ENCODE peak calls at places on chromosomes 3 and 15, in nine cellular contexts. One of them, this sample, is unnamed.
A peak's percentile ranks its signal among the peaks of the same experiment; 100 is the strongest.

GRCh38 chr3:25861566-25861965 is 71.7 kb downstream of the OXSM start:
- DNase-seq in fibroblast of villous mesenchyme: no peak
- DNase-seq in psoas muscle: no peak
- DNase-seq in mesenchymal stem cell: no peak
- DNase-seq in adrenal gland: no peak
- DNase-seq in mucosa of descending colon: no peak
- DNase-seq in A549: no peak
- DNase-seq in tibial artery: no peak
- DNase-seq in AG09309: no peak
- DNase-seq in this sample: no peak

GRCh38 chr3:193974591-193974990 is 161.4 kb upstream of the HES1 start:
- DNase-seq in tibial artery: no peak
- DNase-seq in fibroblast of villous mesenchyme: no peak
- DNase-seq in AG09309: no peak
- DNase-seq in mesenchymal stem cell: peak; percentile 41
- DNase-seq in adrenal gland: no peak
- DNase-seq in psoas muscle: no peak
- DNase-seq in mucosa of descending colon: no peak
- DNase-seq in A549: no peak
- DNase-seq in this sample: peak; percentile 40

GRCh38 chr3:18830087-18830486 is 318.2 kb upstream of the KCNH8 start:
- DNase-seq in adrenal gland: no peak
- DNase-seq in tibial artery: no peak
- DNase-seq in AG09309: no peak
- DNase-seq in A549: no peak
- DNase-seq in fibroblast of villous mesenchyme: no peak
- DNase-seq in mucosa of descending colon: no peak
- DNase-seq in mesenchymal stem cell: no peak
- DNase-seq in psoas muscle: no peak
- DNase-seq in this sample: no peak

GRCh38 chr3:178304758-178305157 is 231.5 kb upstream of the KCNMB2 start:
- DNase-seq in tibial artery: no peak
- DNase-seq in psoas muscle: no peak
- DNase-seq in mucosa of descending colon: no peak
- DNase-seq in fibroblast of villous mesenchyme: peak; percentile 87
- DNase-seq in A549: no peak
- DNase-seq in adrenal gland: no peak
- DNase-seq in AG09309: peak; percentile 44
- DNase-seq in mesenchymal stem cell: peak; percentile 65
- DNase-seq in this sample: no peak

GRCh38 chr3:127441764-127442163 is 148.8 kb downstream of the TPRA1 start:
- DNase-seq in adrenal gland: no peak
- DNase-seq in A549: no peak
- DNase-seq in mesenchymal stem cell: no peak
- DNase-seq in tibial artery: peak; percentile 15
- DNase-seq in AG09309: no peak
- DNase-seq in mucosa of descending colon: no peak
- DNase-seq in fibroblast of villous mesenchyme: no peak
- DNase-seq in psoas muscle: no peak
- DNase-seq in this sample: no peak

GRCh38 chr15:64180235-64180824 is 17.5 kb upstream of the PPIB start:
- DNase-seq in mucosa of descending colon: no peak
- DNase-seq in psoas muscle: no peak
- DNase-seq in adrenal gland: no peak
- DNase-seq in mesenchymal stem cell: no peak
- DNase-seq in fibroblast of villous mesenchyme: no peak
- DNase-seq in AG09309: no peak
- DNase-seq in A549: no peak
- DNase-seq in tibial artery: no peak
- DNase-seq in this sample: peak; percentile 69

GRCh38 chr3:74523811-74524210 is 90.6 kb downstream of the CNTN3 start:
- DNase-seq in AG09309: no peak
- DNase-seq in fibroblast of villous mesenchyme: no peak
- DNase-seq in mesenchymal stem cell: no peak
- DNase-seq in psoas muscle: no peak
- DNase-seq in adrenal gland: no peak
- DNase-seq in tibial artery: no peak
- DNase-seq in mucosa of descending colon: no peak
- DNase-seq in A549: no peak
- DNase-seq in this sample: no peak

GRCh38 chr15:98720577-98720976 is 72.2 kb downstream of the IGF1R start:
- DNase-seq in AG09309: no peak
- DNase-seq in mesenchymal stem cell: no peak
- DNase-seq in fibroblast of villous mesenchyme: no peak
- DNase-seq in adrenal gland: no peak
- DNase-seq in tibial artery: no peak
- DNase-seq in psoas muscle: no peak
- DNase-seq in mucosa of descending colon: no peak
- DNase-seq in A549: no peak
- DNase-seq in this sample: no peak

GRCh38 chr3:190084983-190085382 is 35.7 kb downstream of the P3H2 start:
- DNase-seq in tibial artery: no peak
- DNase-seq in A549: no peak
- DNase-seq in fibroblast of villous mesenchyme: peak; percentile 40
- DNase-seq in mucosa of descending colon: no peak
- DNase-seq in psoas muscle: no peak
- DNase-seq in mesenchymal stem cell: no peak
- DNase-seq in AG09309: no peak
- DNase-seq in adrenal gland: no peak
- DNase-seq in this sample: no peak

GRCh38 chr15:67548532-67548852 is 6.0 kb downstream of the MAP2K5 start:
- DNase-seq in mesenchymal stem cell: no peak
- DNase-seq in mucosa of descending colon: no peak
- DNase-seq in adrenal gland: no peak
- DNase-seq in psoas muscle: no peak
- DNase-seq in tibial artery: no peak
- DNase-seq in A549: no peak
- DNase-seq in AG09309: no peak
- DNase-seq in fibroblast of villous mesenchyme: no peak
- DNase-seq in this sample: no peak

GRCh38 chr15:69668049-69668705 is 215.6 kb downstream of the RPLP1 start:
- DNase-seq in AG09309: no peak
- DNase-seq in adrenal gland: no peak
- DNase-seq in tibial artery: peak; percentile 72
- DNase-seq in psoas muscle: no peak
- DNase-seq in fibroblast of villous mesenchyme: no peak
- DNase-seq in mucosa of descending colon: no peak
- DNase-seq in A549: no peak
- DNase-seq in mesenchymal stem cell: no peak
- DNase-seq in this sample: no peak

GRCh38 chr3:127427169-127427655 is 139.4 kb upstream of the PRR20G start:
- DNase-seq in A549: no peak
- DNase-seq in adrenal gland: no peak
- DNase-seq in psoas muscle: no peak
- DNase-seq in mesenchymal stem cell: no peak
- DNase-seq in fibroblast of villous mesenchyme: no peak
- DNase-seq in AG09309: no peak
- DNase-seq in tibial artery: peak; percentile 55
- DNase-seq in mucosa of descending colon: no peak
- DNase-seq in this sample: no peak

GRCh38 chr3:37813403-37813802 is 48.3 kb upstream of the CTDSPL start:
- DNase-seq in tibial artery: no peak
- DNase-seq in mesenchymal stem cell: no peak
- DNase-seq in AG09309: no peak
- DNase-seq in psoas muscle: no peak
- DNase-seq in mucosa of descending colon: no peak
- DNase-seq in A549: no peak
- DNase-seq in fibroblast of villous mesenchyme: no peak
- DNase-seq in adrenal gland: no peak
- DNase-seq in this sample: no peak

GRCh38 chr3:28971156-28971555 is 309.7 kb upstream of the RBMS3 start:
- DNase-seq in mesenchymal stem cell: no peak
- DNase-seq in fibroblast of villous mesenchyme: no peak
- DNase-seq in psoas muscle: no peak
- DNase-seq in adrenal gland: no peak
- DNase-seq in AG09309: no peak
- DNase-seq in A549: no peak
- DNase-seq in mucosa of descending colon: no peak
- DNase-seq in tibial artery: no peak
- DNase-seq in this sample: no peak

GRCh38 chr15:27589260-27589659 is 509.9 kb downstream of the OCA2 start:
- DNase-seq in mucosa of descending colon: no peak
- DNase-seq in adrenal gland: no peak
- DNase-seq in mesenchymal stem cell: no peak
- DNase-seq in A549: no peak
- DNase-seq in tibial artery: no peak
- DNase-seq in fibroblast of villous mesenchyme: no peak
- DNase-seq in AG09309: no peak
- DNase-seq in psoas muscle: no peak
- DNase-seq in this sample: no peak

GRCh38 chr3:37944243-37944955 is 46.2 kb upstream of the VILL start:
- DNase-seq in AG09309: no peak
- DNase-seq in fibroblast of villous mesenchyme: peak; percentile 85
- DNase-seq in psoas muscle: no peak
- DNase-seq in mesenchymal stem cell: peak; percentile 74
- DNase-seq in A549: no peak
- DNase-seq in mucosa of descending colon: no peak
- DNase-seq in tibial artery: no peak
- DNase-seq in adrenal gland: no peak
- DNase-seq in this sample: no peak

GRCh38 chr3:101687142-101687931 is 819 bp upstream of the RPL24 start:
- DNase-seq in mucosa of descending colon: no peak
- DNase-seq in mesenchymal stem cell: no peak
- DNase-seq in A549: peak; percentile 35
- DNase-seq in tibial artery: no peak
- DNase-seq in fibroblast of villous mesenchyme: no peak
- DNase-seq in psoas muscle: no peak
- DNase-seq in adrenal gland: no peak
- DNase-seq in AG09309: no peak
- DNase-seq in this sample: no peak

GRCh38 chr15:80839764-80840130 is 60.6 kb downstream of the CEMIP start:
- DNase-seq in tibial artery: no peak
- DNase-seq in adrenal gland: no peak
- DNase-seq in AG09309: no peak
- DNase-seq in mesenchymal stem cell: no peak
- DNase-seq in A549: no peak
- DNase-seq in psoas muscle: no peak
- DNase-seq in mucosa of descending colon: no peak
- DNase-seq in fibroblast of villous mesenchyme: no peak
- DNase-seq in this sample: no peak
- H3K4me3 ChIP-seq in tibial artery: no peak overlapping the region
- H3K4me3 ChIP-seq in adrenal gland: no peak overlapping the region
- H3K4me3 ChIP-seq in AG09309: no peak overlapping the region
- H3K4me3 ChIP-seq in mesenchymal stem cell: no peak overlapping the region
- H3K4me3 ChIP-seq in A549: no peak overlapping the region
- H3K4me3 ChIP-seq in psoas muscle: no peak overlapping the region
- H3K4me3 ChIP-seq in mucosa of descending colon: no peak overlapping the region
- H3K4me3 ChIP-seq in fibroblast of villous mesenchyme: no peak overlapping the region
- H3K4me3 ChIP-seq in this sample: no peak overlapping the region

DNA sequence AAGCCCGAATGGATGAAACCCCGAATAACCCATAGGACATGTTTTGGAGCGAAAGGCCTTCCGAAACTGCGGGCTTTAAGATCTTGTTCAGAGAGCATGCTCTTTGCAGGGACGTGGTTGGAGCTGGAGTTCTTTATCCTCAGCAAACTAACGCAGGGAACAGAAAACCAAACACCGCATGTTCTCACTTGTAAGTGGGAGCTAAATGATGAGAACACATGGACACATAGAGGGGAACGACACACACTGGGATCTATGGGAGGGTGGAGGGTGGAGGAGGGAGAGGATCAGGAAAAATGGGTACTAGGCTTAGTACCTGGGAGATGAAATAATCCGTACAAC is 219.7 kb upstream of the ATP10A start:
- DNase-seq in tibial artery: no peak
- DNase-seq in mesenchymal stem cell: no peak
- DNase-seq in adrenal gland: no peak
- DNase-seq in mucosa of descending colon: no peak
- DNase-seq in A549: no peak
- DNase-seq in fibroblast of villous mesenchyme: peak; percentile 14
- DNase-seq in AG09309: no peak
- DNase-seq in psoas muscle: no peak
- DNase-seq in this sample: peak; percentile 5
- H3K4me3 ChIP-seq in tibial artery: peak overlapping the region; percentile 93
- H3K4me3 ChIP-seq in mesenchymal stem cell: peak overlapping the region; percentile 83
- H3K4me3 ChIP-seq in adrenal gland: no peak overlapping the region
- H3K4me3 ChIP-seq in mucosa of descending colon: peak overlapping the region; percentile 25
- H3K4me3 ChIP-seq in A549: peak overlapping the region; percentile 68
- H3K4me3 ChIP-seq in fibroblast of villous mesenchyme: peak overlapping the region; percentile 63
- H3K4me3 ChIP-seq in AG09309: peak overlapping the region; percentile 81
- H3K4me3 ChIP-seq in psoas muscle: peak overlapping the region; percentile 78
- H3K4me3 ChIP-seq in this sample: peak overlapping the region; percentile 47

DNA sequence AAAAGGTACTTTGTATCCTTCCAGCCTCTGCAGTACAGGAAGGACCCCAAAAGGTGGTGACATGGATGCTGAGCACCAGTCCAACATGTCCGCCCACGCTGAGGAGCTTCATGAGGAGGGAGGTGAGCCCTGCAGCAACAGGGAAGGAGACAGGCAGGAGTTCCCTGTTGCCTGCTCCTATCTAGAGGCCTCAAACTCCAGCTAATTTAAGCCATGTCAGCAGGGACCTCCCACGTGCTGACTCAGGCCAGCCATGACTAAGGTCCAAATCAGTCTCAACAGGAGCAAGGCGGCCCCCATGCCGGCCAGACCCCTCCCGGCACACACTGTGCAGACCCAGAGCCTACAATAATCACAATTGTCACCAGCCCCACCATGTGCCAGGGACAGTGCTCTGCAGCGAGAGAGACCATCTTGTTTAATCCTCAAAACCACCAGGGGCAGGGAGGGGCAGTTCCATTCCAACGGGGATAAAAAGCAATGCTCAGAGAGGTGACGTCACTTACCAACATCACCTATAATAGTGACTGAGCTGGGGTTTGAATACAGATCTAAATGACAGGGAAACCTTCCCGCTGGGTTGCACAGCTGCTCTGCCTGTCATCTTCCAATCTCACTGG is 54.5 kb upstream of the GATA2 start:
- DNase-seq in mucosa of descending colon: no peak
- DNase-seq in fibroblast of villous mesenchyme: peak; percentile 29
- DNase-seq in A549: no peak
- DNase-seq in psoas muscle: no peak
- DNase-seq in tibial artery: no peak
- DNase-seq in AG09309: no peak
- DNase-seq in adrenal gland: no peak
- DNase-seq in mesenchymal stem cell: no peak
- DNase-seq in this sample: no peak
- H3K4me3 ChIP-seq in mucosa of descending colon: no peak overlapping the region
- H3K4me3 ChIP-seq in fibroblast of villous mesenchyme: no peak overlapping the region
- H3K4me3 ChIP-seq in A549: no peak overlapping the region
- H3K4me3 ChIP-seq in psoas muscle: no peak overlapping the region
- H3K4me3 ChIP-seq in tibial artery: no peak overlapping the region
- H3K4me3 ChIP-seq in AG09309: no peak overlapping the region
- H3K4me3 ChIP-seq in adrenal gland: no peak overlapping the region
- H3K4me3 ChIP-seq in mesenchymal stem cell: no peak overlapping the region
- H3K4me3 ChIP-seq in this sample: no peak overlapping the region

DNA sequence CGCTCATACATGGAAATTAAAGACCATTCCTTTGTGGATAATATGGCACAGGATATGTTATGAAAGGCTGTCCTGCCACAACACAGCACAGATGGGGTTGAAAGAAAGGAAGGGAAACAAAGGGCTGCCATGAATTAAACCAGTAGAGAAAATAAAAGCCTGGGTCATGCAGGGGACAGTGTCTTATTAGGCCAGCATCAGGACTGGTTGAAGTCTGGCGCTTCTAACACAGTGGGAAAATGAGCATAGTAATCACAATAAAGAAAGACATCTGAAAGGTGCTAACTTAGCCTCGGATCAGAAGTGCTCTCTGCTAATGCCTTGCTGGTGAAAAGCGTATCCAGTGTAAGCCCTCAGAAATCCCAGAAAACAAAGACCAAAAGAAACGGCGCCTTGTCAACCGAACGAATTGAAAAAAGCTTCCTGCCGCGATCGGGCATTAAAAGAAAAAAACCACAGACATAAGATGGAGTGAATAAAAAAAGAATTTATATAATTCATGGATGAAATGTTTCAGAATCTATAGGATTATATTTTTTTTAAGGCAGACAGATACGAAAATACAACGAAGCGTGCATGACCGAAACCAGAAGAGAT is 578 bp upstream of the MKRN3 start:
- DNase-seq in adrenal gland: no peak
- DNase-seq in mesenchymal stem cell: no peak
- DNase-seq in psoas muscle: no peak
- DNase-seq in mucosa of descending colon: no peak
- DNase-seq in fibroblast of villous mesenchyme: no peak
- DNase-seq in tibial artery: no peak
- DNase-seq in A549: no peak
- DNase-seq in AG09309: no peak
- DNase-seq in this sample: no peak
- H3K4me3 ChIP-seq in adrenal gland: no peak overlapping the region
- H3K4me3 ChIP-seq in mesenchymal stem cell: no peak overlapping the region
- H3K4me3 ChIP-seq in psoas muscle: peak overlapping the region; percentile 80
- H3K4me3 ChIP-seq in mucosa of descending colon: no peak overlapping the region
- H3K4me3 ChIP-seq in fibroblast of villous mesenchyme: peak overlapping the region; percentile 98
- H3K4me3 ChIP-seq in tibial artery: no peak overlapping the region
- H3K4me3 ChIP-seq in A549: peak overlapping the region; percentile 64
- H3K4me3 ChIP-seq in AG09309: peak overlapping the region; percentile 59
- H3K4me3 ChIP-seq in this sample: no peak overlapping the region